ENCODE peak calls at places on chromosomes 6 and 20, in four cellular contexts. C is HL-60, L is K562, X is GM12878. O is an unnamed sample.

GRCh38 chr20:46954490-46955038 is 59.9 kb downstream of the EYA2 start:
- DNase-seq in C (no peak), L (no peak), X (no peak), O (no peak)

GRCh38 chr20:18090044-18090443 is 32.3 kb upstream of the OVOL2 start:
- DNase-seq in C (no peak), X (no peak), L (no peak), O (no peak)

GRCh38 chr6:46862381-46862780 is 59.4 kb downstream of the ADGRF5 start:
- DNase-seq in L (no peak), C (no peak), X (no peak), O (no peak)

GRCh38 chr6:24126586-24127192 is 674 bp downstream of the NRSN1 start:
- DNase-seq in X (no peak), C (peak), L (peak), O (peak)

GRCh38 chr6:130178692-130179091 is 44.1 kb downstream of the SAMD3 start:
- DNase-seq in X (no peak), L (no peak), C (no peak), O (no peak)

GRCh38 chr6:155349129-155349528 is 34.8 kb upstream of the TFB1M start:
- DNase-seq in C (no peak), X (no peak), L (no peak), O (no peak)

GRCh38 chr6:88629838-88630462 is 333.5 kb downstream of the RNGTT start:
- DNase-seq in C (peak), L (no peak), X (no peak), O (no peak)

GRCh38 chr20:42530855-42531674 is 658.6 kb downstream of the PTPRT start:
- DNase-seq in X (no peak), L (peak), C (peak), O (no peak)

GRCh38 chr20:20210327-20210726 is 157.6 kb upstream of the INSM1 start:
- DNase-seq in L (no peak), C (no peak), X (no peak), O (no peak)

GRCh38 chr6:163404825-163405265 is 9.7 kb upstream of the QKI start:
- DNase-seq in X (no peak), C (peak), L (no peak), O (no peak)

GRCh38 chr6:37794825-37795224 is 24.7 kb upstream of the ZFAND3 start:
- DNase-seq in L (no peak), X (no peak), C (no peak), O (no peak)

GRCh38 chr6:26195924-26196845 is 109.0 kb downstream of the HFE start:
- DNase-seq in L (no peak), X (no peak), C (peak), O (no peak)

GRCh38 chr6:89311853-89312531 is 3.1 kb downstream of the GABRR2 start:
- DNase-seq in C (peak), L (no peak), X (no peak), O (no peak)

GRCh38 chr6:130259140-130259539 is 36.4 kb upstream of the SAMD3 start:
- DNase-seq in L (no peak), X (no peak), C (no peak), O (no peak)

GRCh38 chr6:124389127-124389526 is 573.1 kb upstream of the RNF217 start:
- DNase-seq in X (no peak), C (no peak), L (no peak), O (no peak)

GRCh38 chr20:41185013-41185757 is 47.8 kb downstream of the PLCG1 start:
- DNase-seq in C (no peak), L (no peak), X (no peak), O (no peak)

GRCh38 chr6:34051339-34051919 is 94.5 kb downstream of the GRM4 start:
- DNase-seq in L (no peak), C (no peak), X (no peak), O (no peak)

GRCh38 chr20:20452254-20452676 is 84.4 kb downstream of the INSM1 start:
- DNase-seq in C (no peak), X (peak), L (no peak), O (peak)

GRCh38 chr20:8427419-8428065 is 295.5 kb downstream of the PLCB1 start:
- DNase-seq in C (peak), X (no peak), L (no peak), O (no peak)

GRCh38 chr6:56246941-56247653 is at the start of gene COL21A1:
- DNase-seq in C (no peak), L (no peak), X (no peak), O (no peak)

GRCh38 chr6:151589667-151590066 is 95.8 kb downstream of the CCDC170 start:
- DNase-seq in C (no peak), X (no peak), L (no peak), O (no peak)

GRCh38 chr6:22499815-22500214 is 69.6 kb upstream of the HDGFL1 start:
- DNase-seq in L (no peak), X (no peak), C (no peak), O (no peak)

GRCh38 chr6:126947070-126947469 is 171.4 kb upstream of the RSPO3 start:
- DNase-seq in L (no peak), X (no peak), C (no peak), O (no peak)

GRCh38 chr20:37526238-37526838 is 1.3 kb downstream of the BLCAP start:
- DNase-seq in C (peak), X (no peak), L (peak), O (no peak)

GRCh38 chr20:34637245-34638185 is 39.4 kb downstream of the PIGU start:
- DNase-seq in C (no peak), L (no peak), X (no peak), O (no peak)
- TF ChIP-seq POLR2AphosphoS5 in C (no peak), L (no peak), X (no peak), O (no peak)

GRCh38 chr6:91268941-91269340 is 682.1 kb upstream of the MAP3K7 start:
- DNase-seq in X (no peak), C (no peak), L (no peak), O (no peak)
- TF ChIP-seq SPI1 in X (no peak), C (no peak), L (no peak), O (no peak)

GRCh38 chr6:54283877-54284860 is 24.1 kb upstream of the TINAG start:
- DNase-seq in X (no peak), C (no peak), L (no peak), O (no peak)
- TF ChIP-seq POLR2AphosphoS5 in X (no peak), C (no peak), L (no peak), O (no peak)

GRCh38 chr6:27502508-27503435 is 29.9 kb upstream of the ZNF184 start:
- DNase-seq in X (peak), C (peak), L (peak), O (no peak)

GRCh38 chr6:27500177-27500576 is 27.3 kb upstream of the ZNF184 start:
- DNase-seq in L (no peak), X (no peak), C (no peak), O (no peak)

GRCh38 chr6:27501187-27501586 is 28.3 kb upstream of the ZNF184 start:
- DNase-seq in L (no peak), X (no peak), C (no peak), O (no peak)

GRCh38 chr6:27505209-27506027 is 32.5 kb upstream of the ZNF184 start:
- DNase-seq in C (no peak), X (peak), L (peak), O (no peak)

DNA sequence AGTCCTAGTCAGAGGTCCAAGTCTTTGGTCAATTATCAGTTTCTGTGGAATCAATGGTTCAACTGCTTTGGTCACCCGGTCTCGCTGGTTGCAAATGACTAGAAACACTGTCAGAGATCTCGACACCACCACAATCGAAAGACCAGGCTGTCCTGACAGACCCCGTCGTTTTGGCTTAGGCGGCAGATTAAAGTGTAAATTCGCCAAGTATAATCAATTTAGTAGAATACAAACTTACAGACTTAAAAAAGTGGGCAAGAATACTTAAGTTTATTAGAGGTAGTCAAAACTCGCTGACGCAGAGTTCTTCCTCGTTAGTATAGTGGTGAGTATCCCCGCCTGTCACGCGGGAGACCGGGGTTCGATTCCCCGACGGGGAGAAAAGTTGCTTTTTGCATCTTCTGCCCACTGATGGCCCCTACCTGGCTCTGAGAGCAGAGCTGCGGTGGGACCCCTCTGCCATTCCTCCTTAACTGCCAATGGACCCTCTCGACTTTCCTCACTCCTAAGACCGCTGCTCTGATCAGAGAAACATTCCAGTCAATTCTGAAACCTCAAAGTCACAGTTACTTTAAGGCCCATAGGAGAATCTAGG is 30.6 kb upstream of the ZNF184 start:
- DNase-seq in X (peak), C (peak), L (peak), O (no peak)
- TF ChIP-seq SPI1 in X (no peak), C (no peak), L (no peak), O (no peak)

DNA sequence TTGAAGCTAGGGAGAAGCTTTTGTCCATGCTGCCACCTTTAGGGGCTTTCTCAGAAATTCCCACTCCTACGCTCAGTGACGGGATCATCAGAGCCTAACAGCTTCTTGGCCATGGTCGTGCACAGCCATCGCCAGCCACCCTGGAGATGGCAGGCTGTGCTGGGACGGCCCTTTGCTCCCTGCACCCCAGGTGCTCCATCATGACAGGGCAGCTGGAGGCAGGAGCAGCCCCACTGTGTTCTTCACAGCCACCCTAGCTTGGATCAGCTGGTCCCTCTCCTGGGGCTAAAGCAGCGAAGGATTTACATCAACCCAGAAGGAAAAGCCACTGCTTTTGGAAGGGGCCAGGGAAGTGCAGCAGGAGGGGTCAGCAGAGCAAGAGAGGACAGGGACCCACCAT is 235.9 kb downstream of the LY86 start:
- DNase-seq in C (no peak), L (no peak), X (no peak), O (no peak)
- TF ChIP-seq POLR2AphosphoS5 in C (no peak), L (no peak), X (no peak), O (no peak)

GRCh38 chr6:128131036-128131435 is 230.2 kb upstream of the THEMIS start:
- DNase-seq in X (no peak), C (no peak), L (no peak), O (no peak)
- TF ChIP-seq SPI1 in X (no peak), C (no peak), L (no peak), O (no peak)

GRCh38 chr6:157748839-157749571 is 74.0 kb upstream of the SNX9 start:
- DNase-seq in C (no peak), L (no peak), X (no peak), O (no peak)

GRCh38 chr6:157751547-157752200 is 71.4 kb upstream of the SNX9 start:
- DNase-seq in L (no peak), C (no peak), X (no peak), O (no peak)

GRCh38 chr6:157744202-157744601 is 78.8 kb upstream of the SNX9 start:
- DNase-seq in X (no peak), C (no peak), L (no peak), O (no peak)

GRCh38 chr6:157746897-157747296 is 76.1 kb upstream of the SNX9 start:
- DNase-seq in C (no peak), L (no peak), X (no peak), O (no peak)

DNA sequence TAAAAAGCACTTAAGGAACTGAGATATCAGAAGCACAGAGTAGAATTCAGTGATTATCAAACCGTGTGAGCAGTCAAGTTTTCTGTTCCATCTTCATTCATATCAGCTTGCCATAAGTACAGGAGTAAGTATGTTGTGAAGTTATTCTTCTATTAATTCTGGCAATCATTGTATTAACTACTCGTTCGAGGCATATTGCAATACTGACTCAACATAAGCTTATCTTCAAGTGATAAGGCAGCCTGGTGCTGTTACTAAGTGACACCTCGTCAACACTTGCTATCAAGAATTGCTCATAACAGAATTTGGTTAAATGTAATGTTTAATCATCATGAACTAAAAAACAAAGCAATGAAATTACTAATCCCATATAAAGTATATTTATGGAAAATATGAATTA is 75.7 kb upstream of the SNX9 start:
- DNase-seq in X (no peak), L (no peak), C (no peak), O (no peak)
- TF ChIP-seq POLR2AphosphoS5 in X (no peak), L (no peak), C (no peak), O (no peak)

DNA sequence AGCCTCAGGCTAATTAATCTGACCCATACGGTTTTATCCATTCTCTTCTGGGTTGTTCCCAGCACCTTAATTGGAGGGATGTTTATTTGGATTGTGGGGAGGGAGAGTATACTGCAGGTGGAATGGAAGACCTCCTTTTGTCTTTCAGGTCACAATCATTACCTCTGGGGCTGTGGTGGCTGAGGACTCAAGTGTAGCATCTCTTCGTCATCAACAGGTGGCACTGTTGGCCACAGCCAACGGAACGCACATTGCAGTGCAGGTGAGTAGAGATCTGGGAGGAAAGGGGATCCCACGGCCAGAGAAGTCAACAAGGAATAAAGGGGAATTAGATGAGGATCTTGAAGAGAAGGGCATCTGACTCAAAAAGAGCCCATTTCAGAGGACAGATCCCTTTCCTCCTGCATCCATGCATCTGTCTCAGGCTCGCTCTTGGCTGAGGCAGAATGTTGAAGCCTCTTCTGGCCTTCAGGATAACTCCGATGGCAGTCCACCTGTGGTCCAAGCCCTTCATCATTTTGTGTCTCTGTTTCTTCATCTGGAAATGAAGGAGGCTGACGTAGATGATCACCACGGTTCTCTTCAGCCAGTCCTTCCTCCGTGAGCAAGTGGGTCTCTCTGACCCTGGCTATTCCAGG is 3.2 kb upstream of the DEF6 start:
- DNase-seq in X (no peak), C (peak), L (peak), O (peak)
- TF ChIP-seq SPI1 in X (no peak), C (no peak), L (no peak), O (no peak)

GRCh38 chr20:22430746-22431168 is 153.6 kb downstream of the FOXA2 start:
- DNase-seq in X (no peak), C (no peak), L (no peak), O (no peak)
- TF ChIP-seq POLR2AphosphoS5 in X (no peak), C (no peak), L (no peak), O (no peak)

DNA sequence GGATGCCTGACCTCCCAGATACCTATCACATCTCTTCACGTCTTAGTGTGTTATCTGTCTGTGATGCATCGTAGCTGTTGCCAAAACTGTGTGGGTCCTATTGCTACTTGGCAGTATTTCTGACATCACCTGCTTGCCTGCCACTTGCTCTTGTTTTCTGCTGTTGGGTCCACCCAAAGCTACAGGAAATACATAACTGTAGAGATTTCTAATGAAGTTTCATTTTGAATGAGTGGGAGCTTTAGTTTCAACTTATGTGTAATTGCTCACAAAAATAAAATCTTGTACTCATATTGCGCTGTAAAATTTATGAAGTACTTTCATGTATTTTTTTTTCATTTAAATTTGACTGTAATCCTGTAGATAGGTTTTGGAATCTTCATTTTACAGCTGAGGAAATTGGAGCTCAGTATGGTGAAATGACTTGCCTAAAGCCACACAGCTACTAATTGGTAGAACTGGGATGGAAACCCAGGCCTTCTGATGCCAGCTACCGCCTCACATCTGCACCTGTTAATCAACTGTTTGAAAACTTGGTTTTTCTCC is 113.6 kb upstream of the MAN1A1 start:
- DNase-seq in X (peak), C (no peak), L (no peak), O (no peak)
- TF ChIP-seq SPI1 in X (no peak), C (no peak), L (no peak), O (no peak)

O was measured in GM12891.